ENCODE peak calls at places on chromosomes 4 and X, in five cellular contexts. One of them, this sample, is unnamed. For H3K4me1, the result is how much of the 10 kb centered on the place peaks cover.

GRCh38 chr4:71595576-71596108 is 188.2 kb downstream of the GC start:
- DNase-seq in uterus: no peak
- DNase-seq in A549: no peak
- DNase-seq in ovary: no peak
- DNase-seq in heart right ventricle: no peak
- DNase-seq in this sample: no peak

GRCh38 chrX:39896951-39897740 is 200.6 kb downstream of the BCOR start:
- DNase-seq in uterus: no peak
- DNase-seq in A549: peak
- DNase-seq in ovary: peak
- DNase-seq in heart right ventricle: peak
- DNase-seq in this sample: peak

GRCh38 chrX:153032397-153033118 is 23.7 kb upstream of the PNMA3 start:
- DNase-seq in uterus: peak
- DNase-seq in A549: peak
- DNase-seq in ovary: peak
- DNase-seq in heart right ventricle: peak
- DNase-seq in this sample: peak

GRCh38 chrX:53435997-53436396 is 1.8 kb upstream of the HSD17B10 start:
- DNase-seq in uterus: peak
- DNase-seq in A549: peak
- DNase-seq in ovary: peak
- DNase-seq in heart right ventricle: peak
- DNase-seq in this sample: peak

GRCh38 chr4:6245246-6246169 is 24.1 kb upstream of the WFS1 start:
- DNase-seq in uterus: no peak
- DNase-seq in A549: no peak
- DNase-seq in ovary: no peak
- DNase-seq in heart right ventricle: no peak
- DNase-seq in this sample: peak

GRCh38 chrX:123277347-123277746 is 93.3 kb downstream of the GRIA3 start:
- DNase-seq in uterus: no peak
- DNase-seq in A549: no peak
- DNase-seq in ovary: no peak
- DNase-seq in heart right ventricle: no peak
- DNase-seq in this sample: no peak

GRCh38 chrX:34365482-34365881 is 233.4 kb upstream of the FAM47A start:
- DNase-seq in uterus: no peak
- DNase-seq in A549: peak
- DNase-seq in ovary: no peak
- DNase-seq in heart right ventricle: no peak
- DNase-seq in this sample: no peak

GRCh38 chrX:20063716-20064351 is 52.9 kb downstream of the MAP7D2 start:
- DNase-seq in uterus: no peak
- DNase-seq in A549: no peak
- DNase-seq in ovary: no peak
- DNase-seq in heart right ventricle: no peak
- DNase-seq in this sample: no peak

GRCh38 chrX:150849996-150850720 is 48.3 kb downstream of the CD99L2 start:
- DNase-seq in uterus: no peak
- DNase-seq in A549: peak
- DNase-seq in ovary: no peak
- DNase-seq in heart right ventricle: no peak
- DNase-seq in this sample: no peak

GRCh38 chr4:53151489-53151788 is 214.4 kb downstream of the SCFD2 start:
- DNase-seq in uterus: no peak
- DNase-seq in A549: no peak
- DNase-seq in ovary: no peak
- DNase-seq in heart right ventricle: no peak
- DNase-seq in this sample: no peak

GRCh38 chr4:113899260-113900177 is 79.9 kb downstream of the ARSJ start:
- DNase-seq in uterus: no peak
- DNase-seq in A549: no peak
- DNase-seq in ovary: no peak
- DNase-seq in heart right ventricle: no peak
- DNase-seq in this sample: no peak

GRCh38 chr4:93731448-93731847 is 97.1 kb upstream of the ATOH1 start:
- DNase-seq in uterus: no peak
- DNase-seq in A549: no peak
- DNase-seq in ovary: no peak
- DNase-seq in heart right ventricle: no peak
- DNase-seq in this sample: no peak

GRCh38 chr4:87530868-87531267 is 1.7 kb upstream of the SPARCL1 start:
- DNase-seq in uterus: peak
- DNase-seq in A549: no peak
- DNase-seq in ovary: peak
- DNase-seq in heart right ventricle: peak
- DNase-seq in this sample: peak

GRCh38 chr4:8705161-8706145 is 112.9 kb downstream of the CPZ start:
- DNase-seq in uterus: peak
- DNase-seq in A549: no peak
- DNase-seq in ovary: peak
- DNase-seq in heart right ventricle: no peak
- DNase-seq in this sample: peak

GRCh38 chr4:92104506-92104905 is 199.3 kb upstream of the GRID2 start:
- DNase-seq in uterus: no peak
- DNase-seq in A549: no peak
- DNase-seq in ovary: no peak
- DNase-seq in heart right ventricle: no peak
- DNase-seq in this sample: no peak

GRCh38 chrX:102934624-102935023 is 2.4 kb upstream of the RAB40AL start:
- DNase-seq in uterus: no peak
- DNase-seq in A549: peak
- DNase-seq in ovary: no peak
- DNase-seq in heart right ventricle: no peak
- DNase-seq in this sample: no peak

GRCh38 chr4:87983996-87984395 is 8.5 kb downstream of the SPP1 start:
- DNase-seq in uterus: no peak
- DNase-seq in A549: no peak
- DNase-seq in ovary: no peak
- DNase-seq in heart right ventricle: no peak
- DNase-seq in this sample: no peak

GRCh38 chr4:24473309-24473721 is 111.0 kb downstream of the DHX15 start:
- DNase-seq in uterus: peak
- DNase-seq in A549: peak
- DNase-seq in ovary: no peak
- DNase-seq in heart right ventricle: peak
- DNase-seq in this sample: peak

GRCh38 chr4:176436500-176436973 is 116.8 kb downstream of the SPCS3 start:
- DNase-seq in uterus: no peak
- DNase-seq in A549: peak
- DNase-seq in ovary: no peak
- DNase-seq in heart right ventricle: no peak
- DNase-seq in this sample: no peak

GRCh38 chrX:20347486-20347885 is 80.8 kb upstream of the RPS6KA3 start:
- DNase-seq in uterus: no peak
- DNase-seq in A549: no peak
- DNase-seq in ovary: no peak
- DNase-seq in heart right ventricle: no peak
- DNase-seq in this sample: no peak

GRCh38 chr4:133869486-133869885 is 332.1 kb downstream of the PABPC4L start:
- DNase-seq in uterus: no peak
- DNase-seq in A549: no peak
- DNase-seq in ovary: no peak
- DNase-seq in heart right ventricle: no peak
- DNase-seq in this sample: no peak

GRCh38 chrX:38438321-38438720 is 85.9 kb downstream of the OTC start:
- DNase-seq in uterus: no peak
- DNase-seq in A549: no peak
- DNase-seq in ovary: no peak
- DNase-seq in heart right ventricle: no peak
- DNase-seq in this sample: no peak

GRCh38 chrX:131226591-131226990 is 62.5 kb downstream of the IGSF1 start:
- DNase-seq in uterus: no peak
- DNase-seq in A549: no peak
- DNase-seq in ovary: no peak
- DNase-seq in heart right ventricle: no peak
- DNase-seq in this sample: no peak

GRCh38 chrX:39953879-39954278 is 143.9 kb downstream of the BCOR start:
- DNase-seq in uterus: no peak
- DNase-seq in A549: peak
- DNase-seq in ovary: no peak
- DNase-seq in heart right ventricle: peak
- DNase-seq in this sample: peak

GRCh38 chr4:68655764-68656444 is 14.5 kb downstream of the UGT2B15 start:
- DNase-seq in uterus: no peak
- DNase-seq in A549: peak
- DNase-seq in ovary: no peak
- DNase-seq in heart right ventricle: no peak
- DNase-seq in this sample: no peak

GRCh38 chrX:25433307-25433706 is 417.5 kb upstream of the ARX start:
- DNase-seq in uterus: no peak
- DNase-seq in A549: no peak
- DNase-seq in ovary: no peak
- DNase-seq in heart right ventricle: no peak
- DNase-seq in this sample: no peak

GRCh38 chr4:121758896-121759568 is 5.9 kb downstream of the SMIM43 start:
- DNase-seq in uterus: no peak
- DNase-seq in A549: peak
- DNase-seq in ovary: no peak
- DNase-seq in heart right ventricle: no peak
- DNase-seq in this sample: no peak

GRCh38 chr4:152209772-152210493 is 326.0 kb downstream of the FBXW7 start:
- DNase-seq in uterus: no peak
- DNase-seq in A549: no peak
- DNase-seq in ovary: no peak
- DNase-seq in heart right ventricle: no peak
- DNase-seq in this sample: no peak

GRCh38 chr4:48248559-48248953 is 21.1 kb downstream of the TEC start:
- DNase-seq in uterus: no peak
- DNase-seq in A549: no peak
- DNase-seq in ovary: no peak
- DNase-seq in heart right ventricle: no peak
- DNase-seq in this sample: no peak

GRCh38 chr4:153963216-153963615 is 174.3 kb upstream of the SFRP2 start:
- DNase-seq in uterus: no peak
- DNase-seq in A549: no peak
- DNase-seq in ovary: no peak
- DNase-seq in heart right ventricle: no peak
- DNase-seq in this sample: no peak

GRCh38 chr4:6902318-6903042 is 7.1 kb upstream of the TBC1D14 start:
- DNase-seq in uterus: no peak
- DNase-seq in A549: no peak
- DNase-seq in ovary: peak
- DNase-seq in heart right ventricle: no peak
- DNase-seq in this sample: no peak

GRCh38 chr4:7903686-7904085 is 36.0 kb downstream of the AFAP1 start:
- DNase-seq in uterus: no peak
- DNase-seq in A549: no peak
- DNase-seq in ovary: no peak
- DNase-seq in heart right ventricle: no peak
- DNase-seq in this sample: no peak

GRCh38 chr4:56215901-56216300 is 171.4 kb downstream of the AASDH start:
- DNase-seq in uterus: peak
- DNase-seq in A549: peak
- DNase-seq in ovary: no peak
- DNase-seq in heart right ventricle: no peak
- DNase-seq in this sample: no peak

GRCh38 chr4:14867847-14868246 is 134.4 kb upstream of the CPEB2 start:
- DNase-seq in uterus: no peak
- DNase-seq in A549: no peak
- DNase-seq in ovary: no peak
- DNase-seq in heart right ventricle: no peak
- DNase-seq in this sample: no peak

GRCh38 chr4:115310671-115311070 is 197.3 kb upstream of the NDST4 start:
- DNase-seq in uterus: no peak
- DNase-seq in A549: no peak
- DNase-seq in ovary: no peak
- DNase-seq in heart right ventricle: no peak
- DNase-seq in this sample: no peak

GRCh38 chr4:115315182-115315581 is 201.8 kb upstream of the NDST4 start:
- DNase-seq in uterus: no peak
- DNase-seq in A549: no peak
- DNase-seq in ovary: no peak
- DNase-seq in heart right ventricle: no peak
- DNase-seq in this sample: no peak
- TF ChIP-seq CTCF in uterus: no peak
- TF ChIP-seq CTCF in A549: no peak
- TF ChIP-seq CTCF in ovary: no peak
- TF ChIP-seq CTCF in heart right ventricle: no peak
- TF ChIP-seq CTCF in this sample: no peak

DNA sequence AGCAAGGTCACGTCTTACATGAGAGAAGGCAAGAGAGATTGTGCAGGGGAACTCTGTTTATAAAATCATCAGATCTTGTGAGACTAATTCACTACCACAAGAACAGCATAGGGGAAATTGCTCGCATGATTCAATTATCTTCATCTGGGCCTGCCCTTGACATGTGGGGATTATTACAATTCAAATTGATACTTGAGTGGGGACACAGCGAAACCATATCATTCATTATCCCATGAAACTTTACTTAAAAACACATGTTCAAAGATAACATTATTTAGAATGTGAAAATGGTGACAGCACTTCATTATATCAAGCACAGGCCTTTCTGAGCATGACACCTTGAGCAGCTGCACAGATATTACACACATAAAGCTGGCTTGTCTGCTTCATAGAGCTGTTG is 1087.8 kb downstream of the C4orf33 start:
- DNase-seq in uterus: no peak
- DNase-seq in A549: no peak
- DNase-seq in ovary: no peak
- DNase-seq in heart right ventricle: no peak
- DNase-seq in this sample: no peak
- H3K4me1 ChIP-seq in uterus: under half
- H3K4me1 ChIP-seq in A549: under half
- H3K4me1 ChIP-seq in ovary: under half
- H3K4me1 ChIP-seq in heart right ventricle: under half
- H3K4me1 ChIP-seq in this sample: under half

DNA sequence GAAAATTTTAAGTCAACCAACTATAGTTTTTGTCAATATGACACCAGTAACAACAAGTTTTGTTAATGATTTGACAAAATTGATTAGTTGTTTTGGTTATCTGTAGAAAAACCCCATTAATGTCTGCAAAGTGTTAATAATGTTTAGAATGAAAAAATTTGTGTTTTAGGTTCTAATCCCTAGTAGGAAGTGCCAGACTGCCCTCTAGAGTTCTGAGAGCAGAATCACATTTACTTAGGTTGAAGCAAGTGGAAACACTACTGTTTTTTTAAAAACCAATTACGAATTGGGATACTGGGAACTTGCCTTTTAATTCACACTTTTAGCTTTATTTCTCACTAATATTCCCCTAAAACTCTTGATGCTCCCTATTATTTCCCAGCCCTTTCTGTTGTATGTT is 101.1 kb upstream of the CYLC1 start:
- DNase-seq in uterus: no peak
- DNase-seq in A549: peak
- DNase-seq in ovary: no peak
- DNase-seq in heart right ventricle: no peak
- DNase-seq in this sample: no peak
- TF ChIP-seq CTCF in uterus: no peak
- TF ChIP-seq CTCF in A549: peak
- TF ChIP-seq CTCF in ovary: no peak
- TF ChIP-seq CTCF in heart right ventricle: no peak
- TF ChIP-seq CTCF in this sample: peak

GRCh38 chr4:101050836-101051205 is 296.5 kb downstream of the PPP3CA start:
- DNase-seq in uterus: no peak
- DNase-seq in A549: no peak
- DNase-seq in ovary: no peak
- DNase-seq in heart right ventricle: no peak
- DNase-seq in this sample: no peak
- H3K4me1 ChIP-seq in uterus: under half
- H3K4me1 ChIP-seq in A549: under half
- H3K4me1 ChIP-seq in ovary: under half
- H3K4me1 ChIP-seq in heart right ventricle: under half
- H3K4me1 ChIP-seq in this sample: under half